ENCODE peak calls at places on chromosome 7, in ten cellular contexts. T is mammary epithelial cell, I is fibroblast of lung, K is GM23248, W is left lung, J is right cardiac atrium, A is Panc1, S is GM23338, U is psoas muscle, M is colonic mucosa. C is an unnamed sample.

GRCh38 chr7:41110186-41110585 is 592.7 kb downstream of the INHBA start:
- DNase-seq in S (no peak), A (no peak), U (no peak), M (no peak), T (peak; percentile 99), W (no peak), J (no peak), I (peak; percentile 71), K (peak; percentile 33), C (peak; percentile 90)

GRCh38 chr7:156155988-156156733 is 343.9 kb upstream of the SHH start:
- DNase-seq in M (no peak), W (no peak), S (no peak), T (no peak), I (no peak), A (no peak), U (no peak), J (no peak), K (no peak), C (no peak)

GRCh38 chr7:93830141-93830925 is 60.2 kb downstream of the TFPI2 start:
- DNase-seq in A (no peak), T (no peak), K (no peak), M (no peak), U (no peak), W (no peak), J (no peak), S (no peak), I (no peak), C (no peak)

GRCh38 chr7:32536585-32536984 is 41.3 kb downstream of the AVL9 start:
- DNase-seq in T (peak; percentile 86), U (no peak), W (no peak), M (no peak), S (no peak), K (peak; percentile 67), A (no peak), I (peak; percentile 80), J (no peak), C (peak; percentile 86)

GRCh38 chr7:49099587-49100326 is 175.4 kb downstream of the CDC14C start:
- DNase-seq in I (no peak), A (no peak), M (no peak), J (no peak), W (no peak), K (no peak), T (no peak), U (no peak), S (peak; percentile 59), C (peak; percentile 29)

GRCh38 chr7:90225601-90226000 is 14.1 kb downstream of the STEAP2 start:
- DNase-seq in U (no peak), M (no peak), I (no peak), K (no peak), T (no peak), W (no peak), J (no peak), A (no peak), S (no peak), C (no peak)

GRCh38 chr7:158267737-158268435 is 319.7 kb downstream of the PTPRN2 start:
- DNase-seq in J (no peak), W (peak; percentile 20), M (no peak), T (no peak), S (no peak), U (no peak), K (no peak), A (no peak), I (no peak), C (no peak)

GRCh38 chr7:5682889-5683670 is 98.4 kb downstream of the RNF216 start:
- DNase-seq in S (peak; percentile 25), A (no peak), M (no peak), W (no peak), J (no peak), T (no peak), K (no peak), U (no peak), I (no peak), C (no peak)

GRCh38 chr7:157992511-157993160 is 595.0 kb downstream of the PTPRN2 start:
- DNase-seq in I (no peak), J (no peak), T (no peak), S (no peak), U (no peak), M (no peak), K (no peak), W (no peak), A (no peak), C (no peak)

DNA sequence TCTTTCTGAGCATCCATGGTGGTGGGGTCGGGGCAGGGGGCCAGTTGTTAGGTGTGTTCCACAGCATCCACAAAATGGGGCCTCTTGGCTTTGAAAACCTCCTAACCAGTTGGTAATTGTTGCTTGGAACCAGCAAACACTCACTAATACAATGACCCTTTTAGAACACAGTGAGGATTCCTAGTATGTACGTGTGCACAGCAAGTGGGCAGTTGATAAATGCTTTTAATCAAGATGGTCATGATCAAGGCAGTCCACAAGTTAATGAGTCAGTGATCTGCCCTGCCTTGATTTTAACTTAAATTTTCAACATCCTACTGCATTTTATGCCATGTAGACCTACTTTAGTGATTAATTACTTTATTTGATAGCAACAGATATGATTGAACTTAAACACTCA is 103.1 kb downstream of the ETV1 start:
- DNase-seq in M (no peak), S (no peak), W (no peak), K (no peak), J (no peak), U (no peak), I (peak; percentile 54), T (no peak), A (no peak), C (no peak)
- H3K4me1 ChIP-seq in M (no peaks in the 10 kb centered on the region), S (no peaks in the 10 kb centered on the region), W (no peaks in the 10 kb centered on the region), K (peaks cover 3% of the 10 kb centered on the region), J (no peaks in the 10 kb centered on the region), U (no peaks in the 10 kb centered on the region), I (no peaks in the 10 kb centered on the region), T (no peaks in the 10 kb centered on the region), A (no peaks in the 10 kb centered on the region), C (peaks cover 4% of the 10 kb centered on the region)

DNA sequence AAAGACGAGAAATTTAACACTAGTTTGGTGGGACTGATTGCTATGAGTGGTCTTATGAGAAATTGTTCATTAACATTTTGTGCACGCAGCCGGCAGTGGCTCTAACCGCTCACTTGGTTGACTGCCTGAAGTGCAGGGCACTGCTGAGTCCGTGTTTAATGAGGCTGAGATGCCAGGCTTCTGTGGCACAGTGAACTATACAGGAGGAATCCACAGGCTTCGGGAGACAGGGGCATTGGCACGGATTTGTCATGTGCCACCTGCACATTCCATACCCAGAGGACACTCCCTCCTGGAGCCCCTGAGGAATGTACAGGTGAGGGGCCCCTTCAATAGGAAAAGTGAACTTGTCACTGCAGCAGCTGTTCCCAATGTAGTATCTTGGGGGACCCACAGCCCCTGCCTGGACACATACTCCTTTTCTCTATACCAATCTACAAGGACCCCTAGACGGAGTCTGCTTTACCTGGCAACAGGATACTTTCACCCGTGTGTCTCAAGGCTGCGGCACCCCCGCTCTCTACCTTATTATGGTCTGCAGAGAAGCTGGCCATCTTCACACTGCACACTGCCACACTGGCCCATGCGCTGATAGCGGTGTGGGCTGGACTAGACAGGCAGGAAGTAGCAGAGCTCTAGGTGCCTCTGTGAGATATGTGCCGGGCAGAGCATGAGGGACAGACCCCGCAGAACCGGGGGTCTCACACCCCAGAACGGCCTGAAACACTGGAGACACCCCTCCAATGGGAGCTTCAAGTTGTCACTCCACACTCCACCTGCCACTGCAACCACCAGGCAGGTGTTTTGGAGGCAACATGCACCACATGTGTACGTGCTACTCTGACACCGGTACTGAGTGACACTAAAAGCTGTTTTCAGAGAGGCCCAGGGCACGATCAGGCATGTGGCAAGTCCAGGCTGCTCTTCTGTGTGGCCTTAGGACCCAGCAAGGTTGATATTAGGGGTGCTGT is 71.4 kb upstream of the RHEB start:
- DNase-seq in K (no peak), I (no peak), J (no peak), U (no peak), T (no peak), A (no peak), W (no peak), M (no peak), S (no peak), C (no peak)
- H3K27ac ChIP-seq in K (no peak overlapping the region), I (no peak overlapping the region), J (peak overlapping the region; percentile 33), U (no peak overlapping the region), T (no peak overlapping the region), A (no peak overlapping the region), W (no peak overlapping the region), M (no peak overlapping the region), S (no peak overlapping the region), C (no peak overlapping the region)

DNA sequence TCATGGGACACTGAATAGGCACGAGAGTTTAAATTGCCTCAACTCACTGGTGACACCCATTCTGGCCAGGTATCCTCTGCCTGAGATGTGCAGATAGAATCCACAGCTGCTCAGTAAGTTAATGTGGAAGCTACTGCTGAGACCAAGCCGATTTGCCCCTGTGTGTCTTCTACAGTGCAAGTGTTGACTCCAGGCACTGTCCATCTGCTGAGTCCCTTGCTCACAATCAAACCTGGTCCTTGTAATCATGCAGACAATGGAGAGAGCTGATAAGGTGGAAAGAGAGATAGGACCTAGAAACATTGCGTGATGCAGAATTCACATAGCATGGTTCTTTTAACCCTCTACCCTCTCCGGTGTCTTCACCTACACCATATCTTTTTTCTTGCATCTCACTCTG is 101.4 kb downstream of the ITGB8 start:
- DNase-seq in A (no peak), M (no peak), T (no peak), W (no peak), S (no peak), U (no peak), I (no peak), J (no peak), K (no peak), C (no peak)
- H3K4me1 ChIP-seq in A (no peaks in the 10 kb centered on the region), M (no peaks in the 10 kb centered on the region), T (no peaks in the 10 kb centered on the region), W (no peaks in the 10 kb centered on the region), S (no peaks in the 10 kb centered on the region), U (no peaks in the 10 kb centered on the region), I (no peaks in the 10 kb centered on the region), J (no peaks in the 10 kb centered on the region), K (peaks cover 14% of the 10 kb centered on the region), C (no peaks in the 10 kb centered on the region)

GRCh38 chr7:12322903-12323300 is 80.8 kb downstream of the VWDE start:
- DNase-seq in S (no peak), I (no peak), A (no peak), T (no peak), U (no peak), J (no peak), K (peak; percentile 9), M (no peak), W (no peak), C (peak; percentile 72)

GRCh38 chr7:12320241-12320640 is 83.4 kb downstream of the VWDE start:
- DNase-seq in M (no peak), U (no peak), A (no peak), S (no peak), K (no peak), W (no peak), T (no peak), J (no peak), I (no peak), C (no peak)

GRCh38 chr7:12322287-12322902 is 81.3 kb downstream of the VWDE start:
- DNase-seq in S (peak; percentile 21), K (peak; percentile 36), U (no peak), T (no peak), M (no peak), W (no peak), A (peak; percentile 41), J (no peak), I (peak; percentile 26), C (peak; percentile 56)

GRCh38 chr7:12323415-12323814 is 80.2 kb downstream of the VWDE start:
- DNase-seq in U (no peak), T (no peak), A (no peak), M (no peak), W (no peak), S (peak; percentile 44), K (peak; percentile 15), J (no peak), I (no peak), C (no peak)

GRCh38 chr7:12321248-12321647 is 82.4 kb downstream of the VWDE start:
- DNase-seq in J (no peak), M (no peak), A (no peak), K (peak; percentile 16), W (no peak), S (no peak), U (no peak), T (no peak), I (peak; percentile 6), C (no peak)
- H3K27ac ChIP-seq in J (no peak overlapping the region), M (no peak overlapping the region), A (peak overlapping the region; percentile 80), K (no peak overlapping the region), W (no peak overlapping the region), S (no peak overlapping the region), U (no peak overlapping the region), T (no peak overlapping the region), I (no peak overlapping the region), C (no peak overlapping the region)